ENCODE peak calls at places on chromosomes 13 and 19, in four cellular contexts. M is A549, X is GM23248, J is K562. H is an unnamed sample.

GRCh38 chr13:91406619-91407018 is 8.2 kb downstream of the GPC5 start:
- DNase-seq in M (peak), X (peak), J (peak), H (no peak)

GRCh38 chr13:35767256-35767981 is 290.9 kb upstream of the MAB21L1 start:
- DNase-seq in J (no peak), M (no peak), X (no peak), H (peak)

GRCh38 chr13:94419304-94419943 is 60.1 kb downstream of the DCT start:
- DNase-seq in X (peak), M (no peak), J (no peak), H (no peak)

GRCh38 chr19:2798733-2799132 is 13.4 kb downstream of the THOP1 start:
- DNase-seq in J (no peak), M (no peak), X (peak), H (no peak)

GRCh38 chr19:15110418-15110815 is 3.2 kb downstream of the SYDE1 start:
- DNase-seq in J (no peak), M (no peak), X (no peak), H (no peak)

GRCh38 chr13:103625194-103625593 is 559.0 kb upstream of the SLC10A2 start:
- DNase-seq in X (no peak), J (no peak), M (no peak), H (no peak)

GRCh38 chr19:10299545-10300458 is 9.8 kb downstream of the ZGLP1 start:
- DNase-seq in M (no peak), X (no peak), J (peak), H (no peak)

GRCh38 chr19:41709951-41710645 is 1.7 kb downstream of the CEACAM5 start:
- DNase-seq in X (no peak), M (no peak), J (no peak), H (no peak)

GRCh38 chr13:111973186-111974064 is 93.5 kb upstream of the SOX1 start:
- DNase-seq in M (no peak), X (no peak), J (no peak), H (no peak)

GRCh38 chr19:50266896-50267295 is 62.3 kb downstream of the KCNC3 start:
- DNase-seq in J (peak), M (no peak), X (no peak), H (no peak)

GRCh38 chr19:16435238-16435911 is 36.4 kb downstream of the EPS15L1 start:
- DNase-seq in X (peak), M (no peak), J (no peak), H (no peak)

GRCh38 chr13:59247166-59247565 is 916.6 kb downstream of the DIAPH3 start:
- DNase-seq in X (no peak), J (no peak), M (no peak), H (no peak)

GRCh38 chr13:44313674-44314073 is 60.0 kb upstream of the SERP2 start:
- DNase-seq in X (peak), M (peak), J (no peak), H (no peak)

GRCh38 chr19:3162418-3163229 is 15.9 kb upstream of the S1PR4 start:
- DNase-seq in J (peak), X (peak), M (peak), H (no peak)

GRCh38 chr19:35136231-35136630 is 1.4 kb upstream of the LGI4 start:
- DNase-seq in X (no peak), M (no peak), J (no peak), H (no peak)

GRCh38 chr19:35133826-35134225 is 1.0 kb downstream of the LGI4 start:
- DNase-seq in X (no peak), M (no peak), J (no peak), H (no peak)

GRCh38 chr19:35132254-35132653 is 2.6 kb downstream of the LGI4 start:
- DNase-seq in J (no peak), X (no peak), M (no peak), H (no peak)

GRCh38 chr19:35135389-35135909 is 590 bp upstream of the LGI4 start:
- DNase-seq in X (peak), J (peak), M (peak), H (peak)

DNA sequence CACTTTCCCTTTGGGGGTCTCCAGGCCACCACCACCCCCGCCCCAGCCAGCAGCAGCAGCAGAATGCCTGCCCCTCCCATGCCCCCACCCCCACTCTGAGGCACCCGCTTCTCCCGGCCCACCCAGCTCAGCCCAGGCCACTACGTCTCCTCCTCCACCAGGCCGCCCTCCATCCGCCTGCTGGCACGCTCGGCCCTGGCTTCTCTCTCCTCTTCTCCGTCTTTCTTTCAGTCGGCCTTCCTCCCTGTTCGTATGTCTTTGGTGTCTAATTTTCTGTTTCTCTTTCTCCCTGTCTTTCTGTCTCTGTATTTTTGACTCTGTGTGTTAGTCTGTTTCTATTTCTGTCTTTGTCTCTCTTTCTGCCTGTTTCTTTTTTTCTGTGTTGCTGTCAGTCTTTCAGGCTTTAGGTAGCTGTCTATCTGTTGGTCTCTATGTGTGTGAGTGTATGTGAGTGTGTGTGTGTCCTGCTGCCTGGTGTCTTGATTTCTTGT is at the start of gene LGI4:
- DNase-seq in J (no peak), M (no peak), X (peak), H (no peak)
- H3K4me3 ChIP-seq in J (no peak), M (no peak), X (no peak), H (peak)

DNA sequence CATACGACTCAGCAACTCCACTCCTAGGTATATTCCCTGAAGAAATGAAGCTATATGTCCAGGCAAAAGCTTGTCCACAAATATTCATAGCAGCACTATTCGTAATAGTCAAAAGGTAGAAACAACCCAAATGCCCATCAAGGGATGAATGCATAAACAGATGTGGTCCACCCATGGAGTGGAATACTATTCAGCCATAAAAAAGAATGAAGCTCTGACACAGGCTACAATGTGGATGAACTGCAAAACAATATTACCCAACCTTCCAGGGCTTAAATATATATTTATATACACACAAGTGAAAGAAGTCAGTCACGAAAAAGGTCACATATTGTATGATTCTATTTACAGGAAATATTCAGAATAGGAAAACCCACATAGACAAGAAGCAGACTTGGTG is 19.7 kb downstream of the RFX2 start:
- DNase-seq in X (no peak), M (no peak), J (no peak), H (no peak)
- H3K4me3 ChIP-seq in X (no peak), M (no peak), J (no peak), H (no peak)

GRCh38 chr13:110045202-110045601 is 258.8 kb upstream of the IRS2 start:
- DNase-seq in J (no peak), M (no peak), X (no peak), H (no peak)

GRCh38 chr13:110044521-110045200 is 258.3 kb upstream of the IRS2 start:
- DNase-seq in J (no peak), X (peak), M (no peak), H (no peak)

GRCh38 chr13:110045919-110046318 is 259.5 kb upstream of the IRS2 start:
- DNase-seq in J (no peak), M (no peak), X (no peak), H (no peak)

GRCh38 chr13:110042253-110042652 is 255.9 kb upstream of the IRS2 start:
- DNase-seq in J (no peak), X (peak), M (no peak), H (no peak)

DNA sequence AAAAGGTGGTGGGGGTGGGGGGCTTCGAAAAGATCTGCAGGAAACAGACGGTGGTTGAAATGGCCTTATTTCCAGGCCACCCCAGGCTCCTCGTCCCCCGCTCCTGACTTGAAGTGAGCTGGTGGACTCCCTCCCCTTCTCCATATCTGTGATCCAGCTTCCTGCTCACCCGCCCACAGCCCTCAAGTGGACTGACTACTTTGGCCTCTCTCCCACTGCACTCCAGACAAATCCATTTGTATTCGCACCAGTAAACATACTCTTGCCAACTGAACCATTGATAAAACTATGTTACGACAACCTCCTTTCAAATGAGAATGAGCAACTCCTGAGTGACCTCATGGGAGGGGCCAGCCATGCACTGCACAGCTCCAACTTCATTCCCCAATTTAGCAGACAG is 259.4 kb downstream of the COL4A1 start:
- DNase-seq in M (no peak), J (no peak), X (no peak), H (no peak)
- H3K4me3 ChIP-seq in M (no peak), J (no peak), X (no peak), H (no peak)

GRCh38 chr13:48630291-48630690 is 23.4 kb upstream of the CYSLTR2 start:
- DNase-seq in X (no peak), J (no peak), M (no peak), H (no peak)
- H3K4me3 ChIP-seq in X (no peak), J (no peak), M (no peak), H (no peak)

DNA sequence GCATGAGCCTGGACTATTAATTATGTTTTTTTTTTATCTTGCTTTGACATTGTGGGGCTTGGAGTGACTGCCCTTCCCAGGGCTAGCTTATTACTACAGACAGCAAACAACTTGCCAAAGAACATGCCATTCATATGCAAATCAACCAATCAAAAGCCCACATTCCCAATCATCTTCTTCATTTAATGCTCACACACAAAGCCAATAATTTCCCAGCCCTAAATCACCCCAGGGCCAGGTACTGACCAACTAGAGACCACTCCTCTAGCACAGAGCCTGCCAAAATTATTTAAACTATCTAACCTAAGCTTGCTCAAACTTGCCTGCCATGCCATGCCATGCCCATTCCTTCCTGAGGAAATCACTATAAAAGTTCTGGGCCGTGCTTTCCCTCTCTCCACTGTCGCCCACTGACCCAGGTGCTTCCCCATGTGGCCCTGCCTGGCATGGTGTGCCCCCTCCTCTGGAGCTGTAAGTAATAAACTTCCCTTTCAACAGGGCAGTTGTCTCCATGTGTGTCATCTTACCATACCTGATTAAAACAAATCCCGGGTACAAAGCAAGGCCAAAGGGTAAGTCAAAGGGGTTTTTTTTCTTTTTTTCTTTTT is 15.7 kb downstream of the PBX4 start:
- DNase-seq in X (no peak), M (no peak), J (no peak), H (no peak)
- H3K4me3 ChIP-seq in X (no peak), M (no peak), J (no peak), H (no peak)

GRCh38 chr19:47512948-47513319 is 1.9 kb downstream of the NAPA start:
- DNase-seq in M (no peak), X (no peak), J (no peak), H (no peak)

GRCh38 chr19:47510516-47511127 is 4.2 kb downstream of the NAPA start:
- DNase-seq in X (no peak), J (no peak), M (no peak), H (no peak)

GRCh38 chr19:47511128-47511517 is 3.7 kb downstream of the NAPA start:
- DNase-seq in X (peak), M (no peak), J (no peak), H (no peak)

GRCh38 chr19:47512183-47512947 is 2.5 kb downstream of the NAPA start:
- DNase-seq in X (peak), J (no peak), M (peak), H (no peak)

DNA sequence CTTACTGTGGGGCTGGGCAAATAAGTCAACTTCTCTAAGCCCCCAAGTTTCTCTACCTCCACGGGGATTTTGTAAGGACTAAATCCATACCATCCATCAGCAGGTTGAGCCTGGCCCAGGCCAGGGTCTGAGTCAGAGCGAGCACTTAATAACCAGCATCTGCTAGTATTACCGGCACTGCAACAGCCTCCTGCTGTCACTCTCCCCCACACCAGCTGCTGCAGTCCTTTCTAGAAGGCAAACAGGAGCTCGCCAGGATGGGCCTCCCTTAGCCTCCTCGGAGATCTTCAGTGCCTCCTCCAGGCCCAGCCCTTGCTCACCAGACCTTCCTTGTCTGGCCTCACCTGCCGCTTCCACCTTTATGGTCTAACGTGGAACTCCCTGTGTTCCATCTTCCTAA is 3.2 kb downstream of the NAPA start:
- DNase-seq in M (no peak), X (peak), J (no peak), H (peak)
- H3K4me3 ChIP-seq in M (no peak), X (peak), J (no peak), H (peak)

GRCh38 chr19:13056052-13056660 is 46.5 kb downstream of the LYL1 start:
- DNase-seq in J (no peak), M (no peak), X (peak), H (no peak)

GRCh38 chr19:13058951-13059660 is 43.6 kb downstream of the LYL1 start:
- DNase-seq in X (no peak), M (no peak), J (no peak), H (no peak)

GRCh38 chr19:13057744-13058143 is 44.9 kb downstream of the LYL1 start:
- DNase-seq in M (no peak), J (no peak), X (no peak), H (no peak)

GRCh38 chr19:13055213-13056051 is 47.2 kb downstream of the LYL1 start:
- DNase-seq in X (peak), M (no peak), J (no peak), H (no peak)

GRCh38 chr19:13057147-13057572 is 45.5 kb downstream of the LYL1 start:
- DNase-seq in J (no peak), X (no peak), M (no peak), H (no peak)
- H3K4me3 ChIP-seq in J (no peak), X (no peak), M (no peak), H (no peak)

DNA sequence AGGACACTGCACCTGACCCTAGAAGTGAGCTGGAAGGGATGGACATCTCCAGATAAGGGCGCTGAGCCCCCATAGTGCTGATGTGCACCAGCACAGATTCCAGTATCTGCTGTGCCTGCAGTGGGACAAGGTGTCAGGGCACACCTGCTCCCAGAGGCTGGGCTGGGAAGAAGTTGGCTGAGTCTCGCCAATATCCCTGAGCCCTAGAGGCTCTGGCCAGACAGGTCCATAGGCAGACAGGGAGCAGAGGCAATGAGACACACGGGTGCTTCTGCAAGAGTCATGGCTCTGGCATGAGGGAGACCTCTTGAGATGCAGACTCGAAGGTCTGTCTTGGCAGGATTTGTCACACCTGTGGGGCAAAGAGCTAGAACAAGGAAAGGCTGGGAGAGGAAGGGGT is 1321.5 kb downstream of the UQCRFS1 start:
- DNase-seq in M (no peak), J (no peak), X (no peak), H (no peak)
- H3K4me3 ChIP-seq in M (no peak), J (no peak), X (no peak), H (no peak)